ENCODE peak calls at places on chromosomes 6 and 20, in six cellular contexts. Q is heart right ventricle, P is AG04450, E is fibroblast of pulmonary artery, G is brain microvascular endothelial cell, F is lower leg skin. L is an unnamed sample.

GRCh38 chr6:169445661-169446581 is 192.3 kb upstream of the THBS2 start:
- DNase-seq in Q (no peak), P (no peak), E (no peak), G (no peak), F (no peak), L (no peak)

GRCh38 chr6:37804676-37805075 is 14.9 kb upstream of the ZFAND3 start:
- DNase-seq in Q (no peak), P (no peak), E (no peak), G (no peak), F (no peak), L (peak)

GRCh38 chr6:125512621-125513020 is 210.9 kb upstream of the HDDC2 start:
- DNase-seq in Q (no peak), P (no peak), E (peak), G (no peak), F (no peak), L (peak)

GRCh38 chr20:34907616-34908469 is 31.4 kb downstream of the ACSS2 start:
- DNase-seq in Q (peak), P (peak), E (peak), G (peak), F (peak), L (peak)

GRCh38 chr6:56714982-56715456 is 72.3 kb upstream of the DST start:
- DNase-seq in Q (no peak), P (no peak), E (peak), G (peak), F (no peak), L (peak)

GRCh38 chr20:3162080-3162611 is 2.5 kb upstream of the FASTKD5 start:
- DNase-seq in Q (no peak), P (no peak), E (no peak), G (no peak), F (no peak), L (no peak)

GRCh38 chr6:97026298-97026697 is 101.8 kb downstream of the KLHL32 start:
- DNase-seq in Q (no peak), P (no peak), E (no peak), G (no peak), F (no peak), L (no peak)

GRCh38 chr6:37311666-37312473 is 41.9 kb upstream of the RNF8 start:
- DNase-seq in Q (no peak), P (no peak), E (peak), G (peak), F (no peak), L (no peak)

GRCh38 chr20:42366626-42367025 is 748.4 kb upstream of the CHD6 start:
- DNase-seq in Q (no peak), P (no peak), E (no peak), G (no peak), F (no peak), L (no peak)

GRCh38 chr6:92779758-92780157 is 639.6 kb downstream of the EPHA7 start:
- DNase-seq in Q (no peak), P (peak), E (peak), G (peak), F (no peak), L (peak)

DNA sequence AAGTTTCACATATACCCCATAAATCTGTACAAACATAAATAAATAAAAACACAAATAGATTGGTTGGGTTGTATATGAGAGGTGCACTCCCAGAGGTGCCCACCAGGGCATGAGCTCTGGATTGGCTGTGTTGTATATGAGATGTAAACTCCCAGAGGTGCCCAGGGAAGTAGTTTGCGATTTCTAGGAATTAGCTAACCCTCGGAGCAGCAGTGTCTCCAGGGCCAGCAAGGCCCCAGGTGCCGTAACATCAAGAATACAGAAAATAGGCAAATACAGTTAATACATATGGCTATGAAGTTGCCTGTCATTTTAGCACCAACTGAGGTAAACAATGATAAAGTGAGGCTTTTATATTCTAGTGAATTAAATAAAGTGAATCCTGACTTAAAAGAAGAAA is 5.4 kb upstream of the GINM1 start:
- DNase-seq in Q (no peak), P (no peak), E (peak), G (peak), F (no peak), L (peak)
- TF ChIP-seq CTCF in Q (peak), P (peak), E (peak), G (peak), F (no peak), L (peak)

GRCh38 chr6:156935000-156935399 is 157.8 kb downstream of the ARID1B start:
- DNase-seq in Q (no peak), P (no peak), E (no peak), G (no peak), F (no peak), L (no peak)

GRCh38 chr6:156931283-156931682 is 154.1 kb downstream of the ARID1B start:
- DNase-seq in Q (no peak), P (no peak), E (no peak), G (no peak), F (no peak), L (no peak)

GRCh38 chr6:156933201-156934053 is 156.2 kb downstream of the ARID1B start:
- DNase-seq in Q (no peak), P (no peak), E (no peak), G (no peak), F (no peak), L (peak)

GRCh38 chr6:156938143-156938542 is 161.0 kb downstream of the ARID1B start:
- DNase-seq in Q (no peak), P (no peak), E (no peak), G (no peak), F (no peak), L (no peak)

DNA sequence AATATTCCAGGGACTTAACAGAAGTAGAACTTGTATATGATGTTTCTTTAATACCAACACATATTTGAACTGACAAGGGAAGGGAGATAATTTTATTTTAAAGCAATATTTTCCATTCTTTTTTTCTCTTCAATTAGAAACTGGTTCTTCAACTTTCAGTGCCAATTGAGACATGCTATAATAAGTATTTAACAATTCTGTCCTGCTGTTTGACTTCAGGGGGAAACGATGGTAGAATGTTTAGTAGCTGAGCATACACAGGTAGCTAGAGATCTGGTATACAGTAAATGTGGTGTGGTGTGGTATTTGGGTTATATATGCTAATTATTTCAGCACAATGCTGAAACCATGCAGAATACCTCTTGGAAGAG is 156.9 kb downstream of the ARID1B start:
- DNase-seq in Q (no peak), P (no peak), E (no peak), G (no peak), F (no peak), L (peak)
- H3K4me3 ChIP-seq in Q (no peak), P (no peak), E (no peak), G (no peak), F (no peak), L (peak)

GRCh38 chr6:33513213-33513612 is 58.8 kb downstream of the ZBTB9 start:
- DNase-seq in Q (no peak), P (no peak), E (no peak), G (no peak), F (no peak), L (no peak)
- TF ChIP-seq CTCF in Q (no peak), P (no peak), E (no peak), G (peak), F (no peak), L (no peak)

GRCh38 chr6:148453906-148454305 is 111.3 kb downstream of the SASH1 start:
- DNase-seq in Q (no peak), P (no peak), E (no peak), G (no peak), F (no peak), L (no peak)
- H3K4me3 ChIP-seq in Q (no peak), P (no peak), E (no peak), G (no peak), F (no peak), L (no peak)

GRCh38 chr6:10617008-10617696 is 77.3 kb downstream of the C6orf52 start:
- DNase-seq in Q (peak), P (no peak), E (no peak), G (no peak), F (no peak), L (no peak)

GRCh38 chr6:10618409-10618808 is 76.0 kb downstream of the C6orf52 start:
- DNase-seq in Q (no peak), P (no peak), E (no peak), G (no peak), F (no peak), L (no peak)

GRCh38 chr6:10621227-10621626 is 73.2 kb downstream of the C6orf52 start:
- DNase-seq in Q (no peak), P (no peak), E (no peak), G (no peak), F (no peak), L (no peak)

GRCh38 chr6:10626154-10626741 is 68.2 kb downstream of the C6orf52 start:
- DNase-seq in Q (no peak), P (peak), E (no peak), G (no peak), F (no peak), L (no peak)

GRCh38 chr6:10621847-10622246 is 72.6 kb downstream of the C6orf52 start:
- DNase-seq in Q (no peak), P (no peak), E (no peak), G (no peak), F (no peak), L (no peak)
- TF ChIP-seq CTCF in Q (no peak), P (no peak), E (no peak), G (no peak), F (no peak), L (no peak)

GRCh38 chr6:10722820-10723651 is at the start of gene TMEM14C:
- DNase-seq in Q (peak), P (peak), E (peak), G (peak), F (peak), L (peak)

GRCh38 chr6:10722570-10722819 is 375 bp upstream of the TMEM14C start:
- DNase-seq in Q (no peak), P (no peak), E (no peak), G (no peak), F (no peak), L (no peak)

GRCh38 chr6:10721850-10722569 is 860 bp upstream of the TMEM14C start:
- DNase-seq in Q (no peak), P (no peak), E (no peak), G (no peak), F (no peak), L (no peak)

GRCh38 chr6:10720229-10720959 is 2.5 kb upstream of the TMEM14C start:
- DNase-seq in Q (peak), P (no peak), E (no peak), G (no peak), F (no peak), L (peak)

DNA sequence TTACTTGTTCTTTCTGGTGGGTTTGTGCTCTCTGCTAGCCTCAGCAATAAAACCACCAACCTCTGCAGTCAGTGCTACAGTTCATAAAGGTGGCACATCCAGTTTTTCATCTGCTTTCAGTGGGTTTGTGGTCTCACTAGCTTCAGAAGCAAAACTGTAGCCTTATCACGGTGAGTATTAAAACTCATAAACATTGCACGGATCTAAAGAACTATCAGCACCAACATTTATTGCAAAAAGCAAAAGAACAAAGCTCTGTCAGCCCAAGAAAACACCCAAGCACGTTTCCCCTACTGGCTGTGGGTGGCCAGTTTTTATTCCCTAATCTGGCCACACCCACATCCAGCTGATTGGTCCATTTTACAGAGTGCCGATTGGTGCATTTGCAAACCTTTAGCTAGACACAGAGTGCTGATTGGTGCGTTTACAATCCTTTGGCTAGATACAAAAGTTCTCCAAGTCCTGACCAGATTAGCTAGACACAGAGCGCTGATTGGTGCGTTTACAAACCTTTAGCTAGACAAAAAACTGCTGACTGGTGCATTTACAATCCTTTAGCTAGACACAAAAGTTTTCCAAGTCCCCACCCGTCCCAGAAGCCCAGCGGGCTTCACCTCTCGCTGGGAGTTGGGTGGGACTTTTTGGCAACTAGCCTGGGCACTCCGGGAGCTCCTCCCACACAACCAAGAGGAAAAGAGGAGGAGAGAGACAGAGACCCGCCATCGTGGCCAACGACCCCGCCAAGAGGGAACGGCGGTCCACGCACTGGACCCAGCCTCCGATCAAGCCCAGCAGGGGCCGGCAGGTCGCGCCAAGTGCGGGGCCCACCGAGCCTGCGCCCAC is 3.3 kb upstream of the TMEM14C start:
- DNase-seq in Q (peak), P (no peak), E (no peak), G (peak), F (peak), L (no peak)
- H3K4me3 ChIP-seq in Q (peak), P (peak), E (peak), G (peak), F (peak), L (peak)

GRCh38 chr6:29968130-29968529 is 25.8 kb downstream of the HLA-A start:
- DNase-seq in Q (no peak), P (no peak), E (peak), G (no peak), F (no peak), L (peak)

GRCh38 chr6:29968905-29969304 is 26.6 kb downstream of the HLA-A start:
- DNase-seq in Q (no peak), P (no peak), E (no peak), G (no peak), F (no peak), L (no peak)

GRCh38 chr6:29965873-29966601 is 23.7 kb downstream of the HLA-A start:
- DNase-seq in Q (peak), P (no peak), E (peak), G (no peak), F (peak), L (peak)

GRCh38 chr6:29964904-29965872 is 22.9 kb downstream of the HLA-A start:
- DNase-seq in Q (peak), P (peak), E (peak), G (peak), F (peak), L (peak)

DNA sequence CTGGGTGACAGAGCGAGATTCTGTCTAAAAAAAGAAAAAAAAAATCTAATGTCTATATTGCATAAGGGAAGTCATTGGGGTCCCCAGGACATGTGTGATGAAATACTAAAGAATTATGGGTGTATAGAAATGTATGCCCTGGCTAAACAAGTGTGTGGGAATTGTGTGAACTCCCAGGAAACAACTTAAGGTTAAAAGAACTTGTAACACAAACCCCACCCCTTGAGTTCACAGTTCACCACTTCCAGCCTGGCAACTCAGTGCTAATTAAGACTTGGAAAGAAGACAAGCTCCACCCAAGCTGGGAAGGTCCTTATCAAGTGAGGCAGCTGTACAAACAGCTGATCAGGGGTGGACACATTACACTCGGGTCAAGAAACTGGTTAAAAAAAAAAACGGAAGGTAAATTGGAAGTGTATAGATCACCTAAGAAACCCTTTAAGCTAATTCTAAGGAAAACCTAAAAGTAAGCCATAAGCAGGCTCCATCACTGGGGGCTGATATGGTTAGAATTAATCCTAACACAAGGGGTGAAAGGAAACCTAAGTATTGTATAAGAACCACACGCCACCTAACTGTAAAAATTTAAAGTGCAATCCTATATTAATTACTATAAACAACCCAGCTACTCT is 25.2 kb downstream of the HLA-A start:
- DNase-seq in Q (no peak), P (no peak), E (no peak), G (no peak), F (no peak), L (peak)
- TF ChIP-seq CTCF in Q (no peak), P (peak), E (peak), G (no peak), F (no peak), L (peak)